ENCODE peak calls at places on chromosomes 5 and 9, in four cellular contexts. Y is PC-9, U is HCEC 1CT, X is ACHN. W is an unnamed sample.

GRCh38 chr9:136529516-136530471 is 16.1 kb downstream of the NOTCH1 start:
- DNase-seq in X (no peak), U (no peak), Y (no peak), W (no peak)

GRCh38 chr5:67773439-67773988 is 442.0 kb upstream of the PIK3R1 start:
- DNase-seq in Y (no peak), X (no peak), U (peak; percentile 66), W (no peak)

GRCh38 chr5:56487528-56488115 is 254.5 kb upstream of the ANKRD55 start:
- DNase-seq in Y (no peak), X (no peak), U (no peak), W (no peak)

GRCh38 chr5:97085126-97085786 is 57.2 kb downstream of the LIX1 start:
- DNase-seq in U (no peak), Y (no peak), X (no peak), W (no peak)

GRCh38 chr5:132886064-132886823 is 12.8 kb downstream of the LEAP2 start:
- DNase-seq in Y (no peak), X (no peak), U (no peak), W (no peak)

GRCh38 chr5:138753794-138754698 is 821 bp downstream of the CTNNA1 start:
- DNase-seq in U (peak; percentile 80), Y (peak; percentile 84), X (peak; percentile 82), W (peak; percentile 84)

GRCh38 chr9:31639444-31639843 is 745.0 kb upstream of the ACO1 start:
- DNase-seq in X (no peak), U (no peak), Y (no peak), W (no peak)

GRCh38 chr5:56640763-56641406 is 174.5 kb upstream of the MAP3K1 start:
- DNase-seq in X (no peak), U (no peak), Y (peak; percentile 57), W (no peak)

GRCh38 chr5:146084376-146084775 is 21.0 kb downstream of the PLAC8L1 start:
- DNase-seq in Y (no peak), X (no peak), U (no peak), W (no peak)

GRCh38 chr9:21961569-21961968 is 32.6 kb downstream of the CDKN2A start:
- DNase-seq in U (no peak), X (no peak), Y (no peak), W (no peak)

GRCh38 chr9:7237473-7238243 is 479.9 kb downstream of the KDM4C start:
- DNase-seq in X (no peak), U (no peak), Y (no peak), W (peak; percentile 31)

GRCh38 chr9:121156263-121156731 is 45.4 kb downstream of the RAB14 start:
- DNase-seq in Y (peak; percentile 28), X (peak; percentile 18), U (peak; percentile 69), W (peak; percentile 90)

GRCh38 chr9:83554278-83554677 is 16.1 kb upstream of the FRMD3 start:
- DNase-seq in U (no peak), Y (no peak), X (no peak), W (no peak)

GRCh38 chr5:1553642-1554409 is 30.1 kb upstream of the LPCAT1 start:
- DNase-seq in U (no peak), X (no peak), Y (no peak), W (no peak)

GRCh38 chr5:132411382-132411925 is 41.9 kb downstream of the SLC22A5 start:
- DNase-seq in U (no peak), Y (peak; percentile 83), X (peak; percentile 62), W (no peak)

GRCh38 chr5:82356808-82357671 is 78.9 kb upstream of the RPS23 start:
- DNase-seq in Y (peak; percentile 79), X (peak; percentile 42), U (peak; percentile 9), W (peak; percentile 94)

GRCh38 chr9:105431413-105432246 is 16.2 kb upstream of the FSD1L start:
- DNase-seq in Y (no peak), U (no peak), X (no peak), W (no peak)

GRCh38 chr5:79108792-79109191 is 2.8 kb upstream of the BHMT start:
- DNase-seq in X (no peak), Y (no peak), U (no peak), W (no peak)